ENCODE peak calls at places on chromosomes 12 and 14, in six cellular contexts. X is stimulated activated CD8-positive, alpha-beta memory T cell treated with anti-CD3 and anti-CD28 coated beads, Interleukin-4, amount 100 ng/mL, for 4 hours; F is germinal center; D is activated CD4-positive, CD25-positive, alpha-beta regulatory T cell; R is stimulated activated CD4-positive, alpha-beta T cell treated with anti-CD3 and anti-CD28 coated beads, Interleukin-12 subunit alpha, Interleukin-12 subunit beta, amount 100 ng/mL, for 24 hours; E is H9. N is an unnamed sample.
A peak's percentile ranks its signal among the peaks of the same experiment; 100 is the strongest.

GRCh38 chr14:55583942-55584468 is 4.0 kb downstream of the KTN1 start:
- DNase-seq in X (no peak), D (no peak), E (no peak), R (no peak), F (no peak), N (no peak)

GRCh38 chr14:91685600-91685999 is 46.3 kb downstream of the CATSPERB start:
- DNase-seq in R (no peak), F (no peak), E (no peak), X (no peak), D (no peak), N (no peak)

GRCh38 chr14:24241829-24242443 is 487 bp downstream of the TINF2 start:
- DNase-seq in X (peak; percentile 88), F (peak; percentile 98), E (peak; percentile 94), R (peak; percentile 92), D (peak; percentile 87), N (peak; percentile 97)

GRCh38 chr14:99188721-99189120 is 83.3 kb downstream of the BCL11B start:
- DNase-seq in X (no peak), R (no peak), F (no peak), D (peak; percentile 34), E (peak; percentile 77), N (no peak)

GRCh38 chr12:113464852-113465719 is 6.6 kb downstream of the LHX5 start:
- DNase-seq in X (no peak), F (no peak), R (no peak), E (peak; percentile 53), D (no peak), N (no peak)

GRCh38 chr14:56075301-56075700 is 42.9 kb upstream of the PELI2 start:
- DNase-seq in R (no peak), D (no peak), E (no peak), X (no peak), F (no peak), N (no peak)

GRCh38 chr12:123671876-123672275 is 963 bp downstream of the TCTN2 start:
- DNase-seq in F (no peak), R (no peak), X (no peak), D (no peak), E (no peak), N (no peak)

GRCh38 chr12:124196236-124196635 is 98.7 kb upstream of the RFLNA start:
- DNase-seq in D (no peak), F (no peak), X (no peak), E (no peak), R (no peak), N (no peak)

GRCh38 chr12:54017027-54017788 is 8.4 kb downstream of the HOXC8 start:
- DNase-seq in X (no peak), F (no peak), R (no peak), D (no peak), E (peak; percentile 68), N (no peak)

GRCh38 chr12:12557733-12558132 is 4.9 kb downstream of the DUSP16 start:
- DNase-seq in D (no peak), F (no peak), E (no peak), X (no peak), R (no peak), N (no peak)

GRCh38 chr12:53122961-53123468 is 19.7 kb downstream of the SOAT2 start:
- DNase-seq in X (no peak), F (no peak), R (no peak), D (no peak), E (no peak), N (peak; percentile 55)

GRCh38 chr12:122823429-122823828 is 11.8 kb upstream of the HIP1R start:
- DNase-seq in F (no peak), D (no peak), E (no peak), X (no peak), R (no peak), N (no peak)

GRCh38 chr14:53401646-53402045 is 248.5 kb upstream of the DDHD1 start:
- DNase-seq in R (no peak), X (no peak), D (no peak), E (no peak), F (no peak), N (no peak)

GRCh38 chr12:49580572-49581535 is 12.9 kb upstream of the MCRS1 start:
- DNase-seq in R (peak; percentile 46), F (peak; percentile 59), E (peak; percentile 96), X (no peak), D (no peak), N (peak; percentile 97)

GRCh38 chr12:5081016-5081415 is 37.3 kb downstream of the KCNA5 start:
- DNase-seq in R (no peak), F (no peak), E (peak; percentile 90), D (no peak), X (no peak), N (peak; percentile 78)

GRCh38 chr12:65501093-65501621 is 222.7 kb downstream of the MSRB3 start:
- DNase-seq in X (no peak), F (no peak), D (no peak), E (no peak), R (no peak), N (peak; percentile 44)

GRCh38 chr12:95216704-95217376 is 427 bp downstream of the FGD6 start:
- DNase-seq in X (no peak), D (no peak), E (no peak), F (no peak), R (no peak), N (no peak)

GRCh38 chr14:85824526-85824925 is 294.6 kb downstream of the FLRT2 start:
- DNase-seq in X (no peak), F (no peak), E (no peak), D (no peak), R (no peak), N (no peak)

GRCh38 chr12:13347241-13348043 is 150.9 kb downstream of the EMP1 start:
- DNase-seq in R (peak; percentile 53), F (no peak), X (no peak), D (no peak), E (no peak), N (peak; percentile 85)

GRCh38 chr12:18462437-18462836 is 201.1 kb downstream of the PIK3C2G start:
- DNase-seq in D (no peak), R (no peak), F (no peak), X (no peak), E (no peak), N (no peak)